ENCODE peak calls at places on chromosomes 2 and 18, in six cellular contexts. V, U, W, P, M and O are unnamed samples.
A peak's percentile ranks its signal among the peaks of the same experiment; 100 is the strongest.

GRCh38 chr18:37282386-37283037 is 283.1 kb downstream of the CELF4 start:
- DNase-seq in V (no peak), U (no peak), W (no peak), P (no peak), M (peak; percentile 48), O (no peak)

GRCh38 chr2:200763422-200763821 is 48.3 kb upstream of the BZW1 start:
- DNase-seq in V (no peak), U (no peak), W (no peak), P (no peak), M (no peak), O (no peak)

GRCh38 chr2:64952896-64953482 is 36.2 kb upstream of the SLC1A4 start:
- DNase-seq in V (no peak), U (no peak), W (no peak), P (no peak), M (no peak), O (peak; percentile 91)

GRCh38 chr2:46981662-46982351 is 66.2 kb upstream of the MCFD2 start:
- DNase-seq in V (no peak), U (no peak), W (no peak), P (no peak), M (no peak), O (no peak)

GRCh38 chr2:206915136-206915535 is 24.2 kb upstream of the CPO start:
- DNase-seq in V (peak; percentile 17), U (no peak), W (no peak), P (no peak), M (no peak), O (peak; percentile 93)

GRCh38 chr2:188609321-188610049 is 317.8 kb downstream of the GULP1 start:
- DNase-seq in V (no peak), U (no peak), W (no peak), P (no peak), M (no peak), O (peak; percentile 75)

GRCh38 chr2:188599140-188599539 is 307.5 kb downstream of the GULP1 start:
- DNase-seq in V (no peak), U (no peak), W (no peak), P (no peak), M (no peak), O (peak; percentile 71)

GRCh38 chr2:130776550-130776949 is 21.2 kb downstream of the AMER3 start:
- DNase-seq in V (no peak), U (no peak), W (no peak), P (no peak), M (peak; percentile 38), O (no peak)

GRCh38 chr2:230153390-230153976 is 66.3 kb downstream of the SP110 start:
- DNase-seq in V (no peak), U (no peak), W (no peak), P (no peak), M (no peak), O (peak; percentile 23)

GRCh38 chr18:48165104-48165866 is 234.8 kb upstream of the SMAD2 start:
- DNase-seq in V (no peak), U (no peak), W (no peak), P (no peak), M (no peak), O (no peak)

GRCh38 chr2:173119069-173119807 is 43.6 kb downstream of the MAP3K20 start:
- DNase-seq in V (peak; percentile 8), U (no peak), W (peak; percentile 13), P (no peak), M (no peak), O (no peak)

GRCh38 chr2:112661656-112662305 is 16.0 kb downstream of the SLC20A1 start:
- DNase-seq in V (no peak), U (no peak), W (no peak), P (no peak), M (no peak), O (peak; percentile 42)

GRCh38 chr18:5475252-5475651 is 68.5 kb downstream of the EPB41L3 start:
- DNase-seq in V (no peak), U (no peak), W (no peak), P (no peak), M (no peak), O (peak; percentile 37)

GRCh38 chr2:65040414-65041261 is 15.6 kb upstream of the CEP68 start:
- DNase-seq in V (peak; percentile 90), U (peak; percentile 74), W (peak; percentile 77), P (peak; percentile 66), M (peak; percentile 74), O (peak; percentile 92)

GRCh38 chr2:66439291-66440010 is 4.5 kb downstream of the MEIS1 start:
- DNase-seq in V (no peak), U (no peak), W (no peak), P (no peak), M (peak; percentile 56), O (no peak)

GRCh38 chr18:58609536-58609993 is 19.3 kb downstream of the ALPK2 start:
- DNase-seq in V (no peak), U (peak; percentile 44), W (no peak), P (no peak), M (no peak), O (no peak)

GRCh38 chr2:57490746-57491145 is 555.9 kb upstream of the VRK2 start:
- DNase-seq in V (no peak), U (no peak), W (no peak), P (no peak), M (no peak), O (peak; percentile 42)

GRCh38 chr2:61970807-61971556 is 65.5 kb downstream of the COMMD1 start:
- DNase-seq in V (no peak), U (no peak), W (no peak), P (no peak), M (peak; percentile 69), O (no peak)

GRCh38 chr18:75728621-75729020 is 301.1 kb upstream of the SMIM21 start:
- DNase-seq in V (no peak), U (no peak), W (no peak), P (no peak), M (no peak), O (no peak)

GRCh38 chr2:100266126-100266525 is 56.2 kb downstream of the LONRF2 start:
- DNase-seq in V (no peak), U (no peak), W (no peak), P (no peak), M (no peak), O (no peak)

GRCh38 chr2:160315337-160315736 is 115.3 kb upstream of the ITGB6 start:
- DNase-seq in V (no peak), U (no peak), W (no peak), P (no peak), M (no peak), O (peak; percentile 65)

GRCh38 chr2:182915369-182916326 is 49.2 kb upstream of the FRZB start:
- DNase-seq in V (no peak), U (no peak), W (peak; percentile 31), P (no peak), M (no peak), O (peak; percentile 94)

GRCh38 chr2:217695033-217695520 is 307.7 kb downstream of the TNS1 start:
- DNase-seq in V (no peak), U (no peak), W (no peak), P (no peak), M (no peak), O (peak; percentile 99)

GRCh38 chr18:50163505-50163904 is 31.4 kb downstream of the MYO5B start:
- DNase-seq in V (no peak), U (no peak), W (no peak), P (no peak), M (no peak), O (no peak)

GRCh38 chr2:5673148-5673860 is 18.9 kb upstream of the SOX11 start:
- DNase-seq in V (peak; percentile 76), U (no peak), W (no peak), P (no peak), M (peak; percentile 58), O (no peak)

GRCh38 chr2:220147186-220147585 is 519.8 kb downstream of the SLC4A3 start:
- DNase-seq in V (no peak), U (no peak), W (no peak), P (no peak), M (no peak), O (peak; percentile 31)

GRCh38 chr2:104312684-104313083 is 541.2 kb upstream of the POU3F3 start:
- DNase-seq in V (no peak), U (no peak), W (no peak), P (no peak), M (peak; percentile 33), O (no peak)

GRCh38 chr2:47429795-47430194 is 26.8 kb downstream of the MSH2 start:
- DNase-seq in V (no peak), U (no peak), W (no peak), P (no peak), M (no peak), O (peak; percentile 58)

GRCh38 chr2:229090231-229090630 is 180.9 kb downstream of the PID1 start:
- DNase-seq in V (no peak), U (no peak), W (no peak), P (no peak), M (no peak), O (peak; percentile 39)

DNA sequence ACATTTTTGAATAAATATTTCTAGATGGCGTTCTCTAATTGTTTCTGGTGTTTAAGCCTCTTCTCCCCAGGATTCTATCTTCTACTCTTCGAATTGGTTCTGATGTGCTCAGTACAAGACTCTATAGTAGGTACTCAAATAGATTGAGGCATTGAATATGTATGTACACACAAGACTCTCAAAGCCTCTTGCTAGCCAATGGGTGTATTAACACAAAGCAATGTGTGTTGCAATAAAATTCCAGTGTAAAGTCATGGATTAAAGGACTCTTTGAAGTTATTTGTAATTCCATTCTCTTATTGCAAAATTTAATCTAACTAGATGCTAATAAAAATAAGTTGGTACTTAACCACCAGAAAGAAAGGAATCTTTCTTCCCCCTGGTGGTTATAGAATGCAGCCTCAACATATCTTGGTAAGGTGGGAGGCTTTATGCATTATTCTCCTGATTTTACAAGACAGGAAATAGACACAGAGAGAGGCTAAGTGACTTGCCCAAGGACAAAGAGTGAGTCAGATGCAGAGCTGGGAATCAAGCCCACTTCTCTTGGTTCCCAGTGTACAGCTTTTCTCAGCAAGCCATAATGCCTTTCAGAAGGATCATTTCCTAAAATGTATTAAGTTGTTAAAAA is 18.1 kb downstream of the LRP1B start:
- DNase-seq in V (no peak), U (no peak), W (no peak), P (no peak), M (no peak), O (peak; percentile 92)
- TF ChIP-seq CTCF in V (no peak), U (no peak), W (no peak), P (no peak), M (peak; percentile 40), O (peak; percentile 59)

DNA sequence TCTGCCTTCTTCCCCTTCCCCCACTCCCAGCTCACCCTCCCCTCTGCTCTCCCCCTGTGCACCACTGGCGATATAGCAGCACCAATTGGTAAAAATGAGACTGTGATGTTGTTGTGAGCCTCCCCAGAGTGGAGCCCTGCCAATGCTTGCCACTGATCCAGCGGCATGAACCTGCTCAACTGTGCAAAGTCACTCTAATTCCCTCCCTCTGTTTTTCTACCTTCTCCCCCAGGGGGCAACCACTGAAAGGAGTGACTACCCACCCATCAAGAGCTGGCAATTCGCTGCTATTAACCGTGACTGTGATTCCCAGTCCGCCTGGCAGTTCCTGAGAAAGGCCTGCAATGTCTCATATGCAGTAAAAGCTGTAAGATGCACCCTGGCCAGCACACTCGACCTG is 30.2 kb downstream of the KLHL14 start:
- DNase-seq in V (no peak), U (no peak), W (no peak), P (no peak), M (peak; percentile 33), O (no peak)
- TF ChIP-seq CTCF in V (no peak), U (no peak), W (no peak), P (no peak), M (no peak), O (no peak)

GRCh38 chr2:184154438-184154837 is 443.9 kb upstream of the ZNF804A start:
- DNase-seq in V (no peak), U (no peak), W (no peak), P (no peak), M (no peak), O (no peak)
- TF ChIP-seq CTCF in V (no peak), U (no peak), W (no peak), P (no peak), M (no peak), O (no peak)

GRCh38 chr18:65091737-65092329 is 659.0 kb upstream of the CDH7 start:
- DNase-seq in V (peak; percentile 2), U (peak; percentile 1), W (no peak), P (no peak), M (peak; percentile 31), O (peak; percentile 31)
- TF ChIP-seq CTCF in V (peak; percentile 33), U (no peak), W (peak; percentile 3), P (no peak), M (peak; percentile 73), O (peak; percentile 54)